ENCODE peak calls at places on chromosomes 2 and 18, in nine cellular contexts. Q is neuronal stem cell, C is thyroid gland, E is mesenchymal stem cell, X is kidney, J is esophagus squamous epithelium, U is psoas muscle, B is cardiac muscle cell, O is neural progenitor cell. M is an unnamed sample. For H3K4me1, the result is how much of the 10 kb centered on the place peaks cover.

GRCh38 chr2:98882368-98882767 is 53.7 kb downstream of the CRACDL start:
- DNase-seq in Q (no peak), C (no peak), E (no peak), X (no peak), J (no peak), U (no peak), B (no peak), O (no peak), M (no peak)

GRCh38 chr2:3594493-3595281 is at the start of gene COLEC11:
- DNase-seq in Q (no peak), C (peak), E (peak), X (peak), J (no peak), U (no peak), B (peak), O (peak), M (no peak)

GRCh38 chr18:5515007-5515744 is 28.6 kb downstream of the EPB41L3 start:
- DNase-seq in Q (no peak), C (no peak), E (no peak), X (no peak), J (no peak), U (no peak), B (peak), O (no peak), M (no peak)

GRCh38 chr2:113850687-113851086 is 39.2 kb upstream of the ACTR3 start:
- DNase-seq in Q (no peak), C (no peak), E (no peak), X (no peak), J (no peak), U (no peak), B (no peak), O (no peak), M (no peak)

GRCh38 chr2:98828793-98829371 is 98.0 kb upstream of the MGAT4A start:
- DNase-seq in Q (no peak), C (no peak), E (no peak), X (peak), J (no peak), U (no peak), B (no peak), O (no peak), M (no peak)

GRCh38 chr2:159169187-159169586 is 117.3 kb downstream of the WDSUB1 start:
- DNase-seq in Q (no peak), C (no peak), E (no peak), X (no peak), J (no peak), U (no peak), B (no peak), O (no peak), M (no peak)

GRCh38 chr2:58428553-58429284 is 187.6 kb upstream of the FANCL start:
- DNase-seq in Q (peak), C (peak), E (peak), X (peak), J (no peak), U (no peak), B (peak), O (peak), M (no peak)

GRCh38 chr2:172249336-172249735 is 146.6 kb upstream of the DLX2 start:
- DNase-seq in Q (no peak), C (no peak), E (no peak), X (no peak), J (no peak), U (no peak), B (no peak), O (no peak), M (no peak)

GRCh38 chr2:196441527-196441926 is 198.0 kb upstream of the CCDC150 start:
- DNase-seq in Q (no peak), C (no peak), E (no peak), X (no peak), J (no peak), U (no peak), B (no peak), O (no peak), M (no peak)

GRCh38 chr2:66577331-66578041 is 142.6 kb downstream of the MEIS1 start:
- DNase-seq in Q (no peak), C (no peak), E (no peak), X (peak), J (no peak), U (peak), B (peak), O (peak), M (peak)

GRCh38 chr2:147846382-147847081 is 1.7 kb downstream of the ACVR2A start:
- DNase-seq in Q (no peak), C (no peak), E (peak), X (no peak), J (no peak), U (no peak), B (no peak), O (no peak), M (no peak)

GRCh38 chr2:28869494-28870145 is 489 bp downstream of the TRMT61B start:
- DNase-seq in Q (no peak), C (peak), E (no peak), X (peak), J (no peak), U (no peak), B (peak), O (peak), M (no peak)

GRCh38 chr2:39660612-39661196 is 5.0 kb upstream of the TMEM178A start:
- DNase-seq in Q (no peak), C (no peak), E (peak), X (no peak), J (no peak), U (no peak), B (no peak), O (no peak), M (no peak)

GRCh38 chr2:182685552-182685951 is 30.5 kb upstream of the DNAJC10 start:
- DNase-seq in Q (no peak), C (no peak), E (no peak), X (no peak), J (no peak), U (no peak), B (no peak), O (no peak), M (no peak)

GRCh38 chr2:57190007-57190406 is 856.6 kb upstream of the VRK2 start:
- DNase-seq in Q (no peak), C (no peak), E (no peak), X (no peak), J (no peak), U (no peak), B (no peak), O (no peak), M (no peak)

GRCh38 chr2:182716665-182716990 is 571 bp downstream of the DNAJC10 start:
- DNase-seq in Q (no peak), C (peak), E (no peak), X (no peak), J (no peak), U (no peak), B (no peak), O (no peak), M (no peak)

GRCh38 chr2:58156780-58157179 is 84.3 kb downstream of the FANCL start:
- DNase-seq in Q (no peak), C (no peak), E (no peak), X (no peak), J (no peak), U (no peak), B (no peak), O (no peak), M (no peak)

GRCh38 chr2:40543381-40543780 is 91.5 kb upstream of the SLC8A1 start:
- DNase-seq in Q (no peak), C (no peak), E (no peak), X (no peak), J (no peak), U (no peak), B (no peak), O (no peak), M (no peak)

GRCh38 chr2:221002101-221002500 is 570.0 kb downstream of the EPHA4 start:
- DNase-seq in Q (no peak), C (no peak), E (no peak), X (no peak), J (no peak), U (no peak), B (no peak), O (no peak), M (no peak)

GRCh38 chr18:49377742-49378141 is 82.7 kb downstream of the DYM start:
- DNase-seq in Q (no peak), C (no peak), E (no peak), X (no peak), J (no peak), U (no peak), B (no peak), O (no peak), M (no peak)

GRCh38 chr2:61218817-61219170 is 56.8 kb downstream of the C2orf74 start:
- DNase-seq in Q (no peak), C (no peak), E (no peak), X (no peak), J (no peak), U (no peak), B (no peak), O (no peak), M (no peak)

GRCh38 chr2:218082586-218083351 is 13.7 kb downstream of the RUFY4 start:
- DNase-seq in Q (no peak), C (no peak), E (no peak), X (no peak), J (no peak), U (no peak), B (no peak), O (no peak), M (no peak)

GRCh38 chr2:46252891-46253659 is 44.1 kb upstream of the EPAS1 start:
- DNase-seq in Q (no peak), C (peak), E (peak), X (no peak), J (no peak), U (no peak), B (peak), O (no peak), M (no peak)

GRCh38 chr2:173415663-173416469 is 61.2 kb downstream of the CDCA7 start:
- DNase-seq in Q (peak), C (no peak), E (no peak), X (no peak), J (no peak), U (no peak), B (no peak), O (peak), M (no peak)

GRCh38 chr2:27842894-27843293 is 47.3 kb downstream of the RBKS start:
- DNase-seq in Q (no peak), C (no peak), E (no peak), X (no peak), J (no peak), U (no peak), B (no peak), O (no peak), M (no peak)

GRCh38 chr2:184906709-184907108 is 308.4 kb downstream of the ZNF804A start:
- DNase-seq in Q (no peak), C (no peak), E (no peak), X (no peak), J (no peak), U (no peak), B (peak), O (no peak), M (no peak)

GRCh38 chr18:68648191-68648590 is 66.7 kb downstream of the TMX3 start:
- DNase-seq in Q (no peak), C (no peak), E (no peak), X (no peak), J (no peak), U (no peak), B (no peak), O (no peak), M (no peak)

GRCh38 chr2:106032676-106033075 is 161.4 kb downstream of the UXS1 start:
- DNase-seq in Q (no peak), C (no peak), E (no peak), X (no peak), J (no peak), U (no peak), B (no peak), O (no peak), M (no peak)

GRCh38 chr2:99765919-99766318 is 276.1 kb upstream of the REV1 start:
- DNase-seq in Q (no peak), C (no peak), E (no peak), X (no peak), J (no peak), U (no peak), B (no peak), O (no peak), M (no peak)

GRCh38 chr18:79523221-79523737 is 127.5 kb downstream of the NFATC1 start:
- DNase-seq in Q (no peak), C (no peak), E (no peak), X (peak), J (no peak), U (no peak), B (no peak), O (no peak), M (no peak)

GRCh38 chr2:37851828-37852584 is 73.1 kb upstream of the RMDN2 start:
- DNase-seq in Q (no peak), C (no peak), E (no peak), X (no peak), J (no peak), U (no peak), B (no peak), O (no peak), M (no peak)

GRCh38 chr2:168907940-168908662 is 7.0 kb downstream of the G6PC2 start:
- DNase-seq in Q (no peak), C (no peak), E (no peak), X (no peak), J (no peak), U (no peak), B (no peak), O (no peak), M (no peak)

GRCh38 chr18:57784034-57784815 is 18.9 kb downstream of the ATP8B1 start:
- DNase-seq in Q (no peak), C (peak), E (peak), X (peak), J (no peak), U (no peak), B (no peak), O (no peak), M (no peak)

GRCh38 chr2:55014962-55015939 is 35.0 kb downstream of the RTN4 start:
- DNase-seq in Q (no peak), C (peak), E (peak), X (no peak), J (no peak), U (no peak), B (peak), O (peak), M (no peak)

GRCh38 chr2:240987588-240987987 is 10.8 kb upstream of the SNED1 start:
- DNase-seq in Q (no peak), C (no peak), E (no peak), X (peak), J (no peak), U (peak), B (no peak), O (no peak), M (no peak)

GRCh38 chr18:7232218-7232617 is 1.3 kb downstream of the LRRC30 start:
- DNase-seq in Q (no peak), C (no peak), E (no peak), X (no peak), J (no peak), U (no peak), B (no peak), O (no peak), M (no peak)

GRCh38 chr2:75035444-75036353 is 77.3 kb downstream of the POLE4 start:
- DNase-seq in Q (no peak), C (no peak), E (no peak), X (no peak), J (no peak), U (no peak), B (no peak), O (no peak), M (no peak)

GRCh38 chr18:35770360-35770759 is 188.8 kb downstream of the GALNT1 start:
- DNase-seq in Q (no peak), C (no peak), E (no peak), X (no peak), J (no peak), U (no peak), B (no peak), O (no peak), M (no peak)

GRCh38 chr2:164151518-164151917 is 415.7 kb upstream of the FIGN start:
- DNase-seq in Q (no peak), C (peak), E (no peak), X (no peak), J (no peak), U (no peak), B (no peak), O (no peak), M (no peak)

GRCh38 chr2:127063701-127064590 is 43.0 kb downstream of the BIN1 start:
- DNase-seq in Q (no peak), C (no peak), E (no peak), X (no peak), J (no peak), U (peak), B (no peak), O (no peak), M (no peak)

GRCh38 chr2:127066942-127067341 is 40.0 kb downstream of the BIN1 start:
- DNase-seq in Q (no peak), C (no peak), E (no peak), X (no peak), J (no peak), U (peak), B (no peak), O (no peak), M (peak)

GRCh38 chr2:127065932-127066318 is 41.0 kb downstream of the BIN1 start:
- DNase-seq in Q (no peak), C (no peak), E (no peak), X (no peak), J (no peak), U (no peak), B (no peak), O (no peak), M (no peak)

GRCh38 chr2:127065299-127065931 is 41.5 kb downstream of the BIN1 start:
- DNase-seq in Q (no peak), C (no peak), E (no peak), X (no peak), J (no peak), U (no peak), B (no peak), O (no peak), M (no peak)

DNA sequence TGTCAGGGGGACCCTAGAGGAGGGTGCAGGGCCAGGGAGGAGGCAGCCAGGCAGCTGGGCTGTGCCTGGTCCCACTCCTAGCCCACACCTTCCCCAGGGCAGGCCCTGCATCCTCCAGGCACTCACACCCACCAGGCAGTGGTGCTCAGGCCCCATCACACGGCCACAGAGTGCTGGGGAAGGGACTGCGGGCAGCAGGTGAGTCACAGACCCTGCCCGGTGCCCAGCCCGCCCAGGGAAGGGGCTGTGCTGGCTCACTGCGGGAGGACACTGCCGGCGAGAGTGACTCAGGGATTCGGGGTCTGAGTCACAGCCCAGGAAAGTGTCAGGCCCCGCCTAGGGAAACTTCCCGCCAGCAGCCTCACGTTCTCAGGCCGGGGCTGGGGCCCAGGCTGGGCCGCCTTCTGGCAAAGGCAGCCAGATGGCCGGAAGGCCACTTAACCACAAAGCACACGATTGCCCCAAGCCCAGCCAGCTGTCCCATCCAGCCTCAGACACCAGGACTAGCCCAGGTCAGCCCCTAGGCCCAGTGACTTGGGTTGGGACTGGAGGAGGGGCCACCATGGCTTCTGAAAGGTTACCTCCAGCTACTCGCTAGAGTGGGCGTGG is 42.2 kb downstream of the BIN1 start:
- DNase-seq in Q (peak), C (peak), E (peak), X (peak), J (peak), U (peak), B (peak), O (peak), M (peak)
- H3K4me1 ChIP-seq in Q (under half), C (under half), E (half or more), X (under half), J (half or more), U (half or more), B (under half), O (under half), M (under half)

GRCh38 chr2:237896507-237896892 is 37.1 kb downstream of the RAMP1 start:
- DNase-seq in Q (no peak), C (no peak), E (no peak), X (no peak), J (no peak), U (no peak), B (no peak), O (no peak), M (no peak)
- H3K27ac ChIP-seq in Q (no peak), C (no peak), E (peak), X (no peak), J (peak), U (peak), B (no peak), O (no peak), M (peak)

GRCh38 chr2:20612835-20613341 is 38.0 kb downstream of the HS1BP3 start:
- DNase-seq in Q (no peak), C (no peak), E (no peak), X (no peak), J (no peak), U (peak), B (no peak), O (no peak), M (no peak)

GRCh38 chr2:20613342-20613916 is 37.5 kb downstream of the HS1BP3 start:
- DNase-seq in Q (no peak), C (no peak), E (no peak), X (peak), J (no peak), U (peak), B (no peak), O (no peak), M (no peak)

GRCh38 chr2:20611077-20611843 is 39.6 kb downstream of the HS1BP3 start:
- DNase-seq in Q (no peak), C (peak), E (peak), X (peak), J (no peak), U (peak), B (no peak), O (no peak), M (peak)

GRCh38 chr2:20609995-20610357 is 40.9 kb downstream of the HS1BP3 start:
- DNase-seq in Q (no peak), C (no peak), E (no peak), X (peak), J (no peak), U (no peak), B (no peak), O (no peak), M (no peak)

GRCh38 chr2:20611844-20612356 is 39.0 kb downstream of the HS1BP3 start:
- DNase-seq in Q (no peak), C (no peak), E (no peak), X (no peak), J (no peak), U (peak), B (no peak), O (no peak), M (peak)
- H3K4me1 ChIP-seq in Q (under half), C (half or more), E (under half), X (half or more), J (half or more), U (half or more), B (under half), O (under half), M (under half)

DNA sequence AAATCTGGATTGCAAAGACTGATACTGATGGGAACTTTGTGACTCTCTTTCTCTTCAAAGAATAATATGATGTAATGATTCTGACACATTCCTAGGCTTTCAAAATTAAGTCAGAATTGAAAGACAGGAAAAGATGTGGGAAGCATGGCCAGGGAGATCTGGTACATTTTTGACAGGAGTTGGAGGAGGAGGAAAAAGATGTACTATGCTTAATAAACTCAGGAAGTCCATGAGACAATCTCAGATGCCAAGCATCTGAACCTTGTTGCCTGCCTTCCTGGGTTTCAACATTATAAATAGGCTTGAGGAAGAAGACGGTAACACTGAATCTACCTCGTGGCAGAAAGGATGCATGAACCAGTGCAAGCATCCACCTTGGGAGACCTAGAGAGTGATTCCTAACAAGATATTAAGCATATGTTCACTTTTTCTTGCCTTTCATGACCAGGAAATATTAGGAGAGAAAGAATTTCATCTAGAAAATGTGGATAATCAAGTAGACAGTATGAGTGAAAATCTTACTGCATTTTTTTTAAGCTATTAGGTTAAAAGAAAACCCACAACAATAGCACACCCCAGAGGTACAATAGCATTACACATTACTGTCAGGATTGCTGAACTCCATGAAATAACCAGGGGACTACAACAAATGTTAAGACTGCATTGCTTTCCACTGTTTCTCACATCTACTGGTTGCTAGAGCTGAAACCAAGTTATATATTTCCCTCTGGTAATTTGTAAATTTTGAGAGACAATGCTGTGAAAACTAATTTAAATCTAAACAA is 33.9 kb downstream of the KLF7 start:
- DNase-seq in Q (no peak), C (no peak), E (no peak), X (no peak), J (no peak), U (no peak), B (no peak), O (no peak), M (no peak)
- H3K27ac ChIP-seq in Q (no peak), C (no peak), E (no peak), X (peak), J (peak), U (peak), B (no peak), O (no peak), M (peak)

GRCh38 chr2:143847257-143847656 is 672.7 kb downstream of the ZEB2 start:
- DNase-seq in Q (no peak), C (no peak), E (no peak), X (no peak), J (no peak), U (no peak), B (no peak), O (no peak), M (no peak)
- H3K4me1 ChIP-seq in Q (under half), C (under half), E (under half), X (under half), J (under half), U (under half), B (under half), O (under half), M (under half)

GRCh38 chr18:3839481-3840075 is 389.6 kb downstream of the TGIF1 start:
- DNase-seq in Q (peak), C (no peak), E (no peak), X (no peak), J (no peak), U (no peak), B (no peak), O (peak), M (no peak)
- H3K27ac ChIP-seq in Q (peak), C (no peak), E (no peak), X (no peak), J (no peak), U (no peak), B (no peak), O (peak), M (no peak)

M was measured in ascending aorta.